ENCODE peak calls at places on chromosomes 5 and 9, in eight cellular contexts. One of them, this sample, is unnamed.

GRCh38 chr5:170216262-170216864 is 16.4 kb upstream of the C5orf58 start:
- DNase-seq in AG04449: peak; percentile 24
- DNase-seq in stimulated activated CD4-positive, alpha-beta T cell treated with anti-CD3 and anti-CD28 coated beads, Interleukin-12 subunit alpha, Interleukin-12 subunit beta, amount 100 ng/mL, for 4 hours: no peak
- DNase-seq in suprapubic skin: no peak
- DNase-seq in HEK293T: peak; percentile 68
- DNase-seq in IMR-90: peak; percentile 36
- DNase-seq in transverse colon: no peak
- DNase-seq in GM10248: no peak
- DNase-seq in this sample: peak; percentile 34

GRCh38 chr9:124969401-124969800 is 28.5 kb upstream of the GOLGA1 start:
- DNase-seq in HEK293T: no peak
- DNase-seq in IMR-90: no peak
- DNase-seq in stimulated activated CD4-positive, alpha-beta T cell treated with anti-CD3 and anti-CD28 coated beads, Interleukin-12 subunit alpha, Interleukin-12 subunit beta, amount 100 ng/mL, for 4 hours: no peak
- DNase-seq in suprapubic skin: no peak
- DNase-seq in GM10248: no peak
- DNase-seq in AG04449: no peak
- DNase-seq in transverse colon: no peak
- DNase-seq in this sample: no peak

GRCh38 chr9:19512432-19512831 is 103.6 kb downstream of the ACER2 start:
- DNase-seq in GM10248: no peak
- DNase-seq in stimulated activated CD4-positive, alpha-beta T cell treated with anti-CD3 and anti-CD28 coated beads, Interleukin-12 subunit alpha, Interleukin-12 subunit beta, amount 100 ng/mL, for 4 hours: no peak
- DNase-seq in HEK293T: no peak
- DNase-seq in transverse colon: no peak
- DNase-seq in AG04449: no peak
- DNase-seq in suprapubic skin: no peak
- DNase-seq in IMR-90: no peak
- DNase-seq in this sample: no peak

GRCh38 chr9:133102190-133103021 is 18.6 kb downstream of the RALGDS start:
- DNase-seq in suprapubic skin: no peak
- DNase-seq in AG04449: no peak
- DNase-seq in transverse colon: no peak
- DNase-seq in stimulated activated CD4-positive, alpha-beta T cell treated with anti-CD3 and anti-CD28 coated beads, Interleukin-12 subunit alpha, Interleukin-12 subunit beta, amount 100 ng/mL, for 4 hours: no peak
- DNase-seq in IMR-90: no peak
- DNase-seq in GM10248: no peak
- DNase-seq in HEK293T: no peak
- DNase-seq in this sample: no peak

GRCh38 chr9:17171309-17172094 is 36.7 kb downstream of the CNTLN start:
- DNase-seq in GM10248: no peak
- DNase-seq in stimulated activated CD4-positive, alpha-beta T cell treated with anti-CD3 and anti-CD28 coated beads, Interleukin-12 subunit alpha, Interleukin-12 subunit beta, amount 100 ng/mL, for 4 hours: no peak
- DNase-seq in transverse colon: no peak
- DNase-seq in AG04449: no peak
- DNase-seq in HEK293T: no peak
- DNase-seq in suprapubic skin: no peak
- DNase-seq in IMR-90: no peak
- DNase-seq in this sample: no peak

GRCh38 chr9:121757286-121757595 is 105.8 kb downstream of the DAB2IP start:
- DNase-seq in stimulated activated CD4-positive, alpha-beta T cell treated with anti-CD3 and anti-CD28 coated beads, Interleukin-12 subunit alpha, Interleukin-12 subunit beta, amount 100 ng/mL, for 4 hours: no peak
- DNase-seq in GM10248: no peak
- DNase-seq in IMR-90: no peak
- DNase-seq in transverse colon: no peak
- DNase-seq in HEK293T: no peak
- DNase-seq in suprapubic skin: no peak
- DNase-seq in AG04449: no peak
- DNase-seq in this sample: no peak

GRCh38 chr9:123637596-123637939 is 281.6 kb downstream of the CRB2 start:
- DNase-seq in IMR-90: peak; percentile 53
- DNase-seq in AG04449: peak; percentile 31
- DNase-seq in GM10248: no peak
- DNase-seq in HEK293T: no peak
- DNase-seq in stimulated activated CD4-positive, alpha-beta T cell treated with anti-CD3 and anti-CD28 coated beads, Interleukin-12 subunit alpha, Interleukin-12 subunit beta, amount 100 ng/mL, for 4 hours: no peak
- DNase-seq in suprapubic skin: no peak
- DNase-seq in transverse colon: no peak
- DNase-seq in this sample: no peak

GRCh38 chr5:175863316-175863715 is 8.1 kb upstream of the CPLX2 start:
- DNase-seq in stimulated activated CD4-positive, alpha-beta T cell treated with anti-CD3 and anti-CD28 coated beads, Interleukin-12 subunit alpha, Interleukin-12 subunit beta, amount 100 ng/mL, for 4 hours: no peak
- DNase-seq in transverse colon: no peak
- DNase-seq in HEK293T: no peak
- DNase-seq in GM10248: no peak
- DNase-seq in suprapubic skin: no peak
- DNase-seq in AG04449: no peak
- DNase-seq in IMR-90: no peak
- DNase-seq in this sample: no peak

GRCh38 chr5:8829322-8830029 is 716.4 kb downstream of the SEMA5A start:
- DNase-seq in HEK293T: no peak
- DNase-seq in AG04449: peak; percentile 96
- DNase-seq in GM10248: no peak
- DNase-seq in suprapubic skin: no peak
- DNase-seq in IMR-90: peak; percentile 100
- DNase-seq in stimulated activated CD4-positive, alpha-beta T cell treated with anti-CD3 and anti-CD28 coated beads, Interleukin-12 subunit alpha, Interleukin-12 subunit beta, amount 100 ng/mL, for 4 hours: no peak
- DNase-seq in transverse colon: no peak
- DNase-seq in this sample: no peak

GRCh38 chr5:68419101-68419636 is 203.6 kb downstream of the PIK3R1 start:
- DNase-seq in IMR-90: no peak
- DNase-seq in suprapubic skin: no peak
- DNase-seq in AG04449: no peak
- DNase-seq in transverse colon: no peak
- DNase-seq in HEK293T: no peak
- DNase-seq in GM10248: no peak
- DNase-seq in stimulated activated CD4-positive, alpha-beta T cell treated with anti-CD3 and anti-CD28 coated beads, Interleukin-12 subunit alpha, Interleukin-12 subunit beta, amount 100 ng/mL, for 4 hours: no peak
- DNase-seq in this sample: no peak

GRCh38 chr9:132472199-132472598 is 62.2 kb downstream of the CFAP77 start:
- DNase-seq in AG04449: no peak
- DNase-seq in HEK293T: no peak
- DNase-seq in IMR-90: no peak
- DNase-seq in suprapubic skin: no peak
- DNase-seq in GM10248: no peak
- DNase-seq in stimulated activated CD4-positive, alpha-beta T cell treated with anti-CD3 and anti-CD28 coated beads, Interleukin-12 subunit alpha, Interleukin-12 subunit beta, amount 100 ng/mL, for 4 hours: no peak
- DNase-seq in transverse colon: no peak
- DNase-seq in this sample: no peak

GRCh38 chr9:126149661-126150060 is 177.0 kb upstream of the MVB12B start:
- DNase-seq in stimulated activated CD4-positive, alpha-beta T cell treated with anti-CD3 and anti-CD28 coated beads, Interleukin-12 subunit alpha, Interleukin-12 subunit beta, amount 100 ng/mL, for 4 hours: no peak
- DNase-seq in suprapubic skin: peak; percentile 37
- DNase-seq in GM10248: no peak
- DNase-seq in IMR-90: no peak
- DNase-seq in AG04449: no peak
- DNase-seq in HEK293T: no peak
- DNase-seq in transverse colon: no peak
- DNase-seq in this sample: no peak

GRCh38 chr5:53478411-53479044 is 1.9 kb upstream of the FST start:
- DNase-seq in stimulated activated CD4-positive, alpha-beta T cell treated with anti-CD3 and anti-CD28 coated beads, Interleukin-12 subunit alpha, Interleukin-12 subunit beta, amount 100 ng/mL, for 4 hours: no peak
- DNase-seq in suprapubic skin: no peak
- DNase-seq in transverse colon: peak; percentile 11
- DNase-seq in GM10248: peak; percentile 29
- DNase-seq in HEK293T: peak; percentile 45
- DNase-seq in AG04449: no peak
- DNase-seq in IMR-90: peak; percentile 63
- DNase-seq in this sample: peak; percentile 69

GRCh38 chr5:39376293-39376714 is 12.0 kb upstream of the C9 start:
- DNase-seq in GM10248: peak; percentile 43
- DNase-seq in HEK293T: peak; percentile 59
- DNase-seq in suprapubic skin: no peak
- DNase-seq in stimulated activated CD4-positive, alpha-beta T cell treated with anti-CD3 and anti-CD28 coated beads, Interleukin-12 subunit alpha, Interleukin-12 subunit beta, amount 100 ng/mL, for 4 hours: peak; percentile 2
- DNase-seq in AG04449: no peak
- DNase-seq in transverse colon: peak; percentile 27
- DNase-seq in IMR-90: peak; percentile 48
- DNase-seq in this sample: peak; percentile 21

GRCh38 chr5:51225671-51226419 is 157.4 kb upstream of the ISL1 start:
- DNase-seq in stimulated activated CD4-positive, alpha-beta T cell treated with anti-CD3 and anti-CD28 coated beads, Interleukin-12 subunit alpha, Interleukin-12 subunit beta, amount 100 ng/mL, for 4 hours: no peak
- DNase-seq in transverse colon: no peak
- DNase-seq in HEK293T: no peak
- DNase-seq in AG04449: no peak
- DNase-seq in IMR-90: no peak
- DNase-seq in GM10248: no peak
- DNase-seq in suprapubic skin: no peak
- DNase-seq in this sample: no peak

GRCh38 chr9:88198346-88198807 is 60.1 kb upstream of the SPATA31C2 start:
- DNase-seq in transverse colon: peak; percentile 20
- DNase-seq in suprapubic skin: no peak
- DNase-seq in IMR-90: peak; percentile 72
- DNase-seq in AG04449: peak; percentile 36
- DNase-seq in GM10248: no peak
- DNase-seq in stimulated activated CD4-positive, alpha-beta T cell treated with anti-CD3 and anti-CD28 coated beads, Interleukin-12 subunit alpha, Interleukin-12 subunit beta, amount 100 ng/mL, for 4 hours: no peak
- DNase-seq in HEK293T: no peak
- DNase-seq in this sample: no peak

GRCh38 chr5:66963559-66963971 is 233.0 kb downstream of the CD180 start:
- DNase-seq in suprapubic skin: no peak
- DNase-seq in stimulated activated CD4-positive, alpha-beta T cell treated with anti-CD3 and anti-CD28 coated beads, Interleukin-12 subunit alpha, Interleukin-12 subunit beta, amount 100 ng/mL, for 4 hours: no peak
- DNase-seq in AG04449: no peak
- DNase-seq in IMR-90: peak; percentile 40
- DNase-seq in transverse colon: no peak
- DNase-seq in HEK293T: no peak
- DNase-seq in GM10248: no peak
- DNase-seq in this sample: no peak